ENCODE peak calls at places on chromosomes 11 and 22, in four cellular contexts. G, W, J and F are unnamed samples.
A peak's percentile ranks its signal among the peaks of the same experiment; 100 is the strongest.

GRCh38 chr11:81092517-81092916 is 1641.1 kb downstream of the FAM181B start:
- DNase-seq in G (no peak), W (no peak), J (no peak), F (no peak)

GRCh38 chr22:39130892-39131855 is 21.3 kb downstream of the CBX7 start:
- DNase-seq in G (no peak), W (no peak), J (no peak), F (no peak)

GRCh38 chr22:38982008-38982927 is at the start of gene APOBEC3B:
- DNase-seq in G (peak; percentile 51), W (peak; percentile 97), J (peak; percentile 89), F (peak; percentile 76)

GRCh38 chr11:64924910-64925284 is 408 bp downstream of the PPP2R5B start:
- DNase-seq in G (no peak), W (no peak), J (peak; percentile 58), F (no peak)

GRCh38 chr11:60756307-60757032 is at the start of gene MS4A15:
- DNase-seq in G (no peak), W (no peak), J (no peak), F (no peak)

GRCh38 chr11:85805387-85805786 is 5.6 kb downstream of the SYTL2 start:
- DNase-seq in G (no peak), W (no peak), J (no peak), F (no peak)

GRCh38 chr11:1560011-1560579 is 12.0 kb downstream of the DUSP8 start:
- DNase-seq in G (no peak), W (no peak), J (no peak), F (no peak)

GRCh38 chr11:75001686-75002085 is 13.0 kb downstream of the NEU3 start:
- DNase-seq in G (no peak), W (no peak), J (no peak), F (no peak)

GRCh38 chr22:20392983-20393704 is 807 bp upstream of the ZNF74 start:
- DNase-seq in G (no peak), W (peak; percentile 25), J (no peak), F (no peak)

GRCh38 chr22:39283312-39284141 is 35.9 kb downstream of the RPL3 start:
- DNase-seq in G (no peak), W (peak; percentile 93), J (peak; percentile 94), F (no peak)

GRCh38 chr11:91773090-91773489 is 451.5 kb upstream of the FAT3 start:
- DNase-seq in G (no peak), W (no peak), J (no peak), F (no peak)

GRCh38 chr11:46903846-46904245 is 14.5 kb downstream of the LRP4 start:
- DNase-seq in G (no peak), W (no peak), J (peak; percentile 67), F (no peak)

GRCh38 chr22:27513021-27513420 is 288.5 kb downstream of the MN1 start:
- DNase-seq in G (no peak), W (no peak), J (no peak), F (no peak)

GRCh38 chr11:75715688-75716087 is 1.9 kb upstream of the MOGAT2 start:
- DNase-seq in G (no peak), W (no peak), J (no peak), F (no peak)

GRCh38 chr11:94968334-94968958 is 4.9 kb downstream of the CWC15 start:
- DNase-seq in G (no peak), W (no peak), J (no peak), F (no peak)

GRCh38 chr11:17753153-17753552 is 18.6 kb downstream of the KCNC1 start:
- DNase-seq in G (no peak), W (no peak), J (peak; percentile 80), F (no peak)

GRCh38 chr11:69662021-69662698 is 13.0 kb downstream of the LTO1 start:
- DNase-seq in G (no peak), W (no peak), J (peak; percentile 66), F (no peak)

GRCh38 chr11:119907934-119908760 is 179.1 kb upstream of the NECTIN1 start:
- DNase-seq in G (no peak), W (no peak), J (no peak), F (no peak)

GRCh38 chr11:250740-251299 is 14.0 kb downstream of the PSMD13 start:
- DNase-seq in G (peak; percentile 87), W (peak; percentile 33), J (peak; percentile 68), F (no peak)

GRCh38 chr11:130476200-130476921 is 27.9 kb downstream of the ADAMTS15 start:
- DNase-seq in G (no peak), W (no peak), J (no peak), F (no peak)

GRCh38 chr22:47148956-47149748 is 386.7 kb downstream of the TBC1D22A start:
- DNase-seq in G (no peak), W (no peak), J (peak; percentile 41), F (no peak)

GRCh38 chr11:65863889-65864757 is 3.9 kb downstream of the MUS81 start:
- DNase-seq in G (peak; percentile 3), W (no peak), J (peak; percentile 47), F (no peak)

GRCh38 chr11:83855237-83855636 is 569.1 kb upstream of the CCDC90B start:
- DNase-seq in G (no peak), W (no peak), J (no peak), F (no peak)

GRCh38 chr11:2515401-2516275 is 70.8 kb downstream of the KCNQ1 start:
- DNase-seq in G (peak; percentile 4), W (no peak), J (peak; percentile 42), F (no peak)

GRCh38 chr22:39303358-39303757 is 16.1 kb downstream of the RPL3 start:
- DNase-seq in G (no peak), W (no peak), J (no peak), F (no peak)

GRCh38 chr22:36369004-36369921 is 18.5 kb downstream of the MYH9 start:
- DNase-seq in G (peak; percentile 42), W (no peak), J (no peak), F (no peak)

GRCh38 chr11:46386674-46387073 is 4.9 kb downstream of the CHRM4 start:
- DNase-seq in G (no peak), W (peak; percentile 45), J (no peak), F (no peak)

GRCh38 chr22:25091449-25091848 is 108.2 kb upstream of the CRYBB3 start:
- DNase-seq in G (no peak), W (no peak), J (no peak), F (no peak)

GRCh38 chr11:85821636-85822035 is 10.7 kb upstream of the SYTL2 start:
- DNase-seq in G (no peak), W (no peak), J (no peak), F (no peak)

GRCh38 chr11:87712802-87713202 is 462.4 kb downstream of the RAB38 start:
- DNase-seq in G (no peak), W (no peak), J (no peak), F (no peak)

DNA sequence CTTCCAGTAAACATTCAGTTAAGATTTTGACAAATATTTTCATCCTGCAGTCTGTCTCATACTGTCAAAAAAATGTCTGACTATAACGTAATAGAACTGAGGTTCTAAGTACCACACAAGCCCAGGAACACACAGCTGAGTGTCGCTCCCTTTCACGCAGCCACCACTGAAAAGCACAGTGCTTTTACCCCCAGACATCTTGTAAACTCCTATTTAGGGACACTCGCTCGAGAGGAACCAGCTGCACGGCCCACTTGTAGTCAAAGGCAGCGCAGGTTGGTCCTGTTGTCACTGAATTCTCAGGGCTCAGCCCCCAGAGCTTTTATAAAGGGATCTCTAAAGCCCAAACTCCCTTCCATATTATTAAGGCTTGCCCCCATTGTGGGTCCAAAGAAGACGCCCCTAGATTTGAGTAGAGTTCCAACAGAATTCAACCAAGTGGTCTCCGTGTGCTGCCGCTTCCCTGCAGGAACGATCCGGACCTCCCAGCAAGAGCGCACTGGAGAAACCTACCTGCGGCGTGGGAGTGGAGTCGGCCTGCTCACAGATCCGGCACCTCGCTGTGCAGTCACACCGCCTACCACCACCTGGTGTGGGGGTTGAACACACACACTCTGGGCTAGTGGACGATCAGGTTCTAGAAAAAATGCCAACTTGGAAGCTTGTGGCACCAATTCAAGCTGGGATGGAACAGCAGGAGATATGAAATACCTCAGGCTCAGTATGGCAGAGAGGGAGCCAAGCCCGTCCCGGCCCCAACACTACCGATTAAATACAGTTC is 23.4 kb downstream of the ASPHD2 start:
- DNase-seq in G (no peak), W (no peak), J (no peak), F (no peak)
- H3K36me3 ChIP-seq in G (peaks cover 41% of the 10 kb centered on the region), W (peaks cover 51% of the 10 kb centered on the region), J (no peaks in the 10 kb centered on the region), F (peaks cover 18% of the 10 kb centered on the region)

GRCh38 chr22:37496651-37497599 is 10.7 kb upstream of the MFNG start:
- DNase-seq in G (no peak), W (no peak), J (no peak), F (no peak)

GRCh38 chr22:37499006-37499707 is 13.0 kb upstream of the MFNG start:
- DNase-seq in G (no peak), W (no peak), J (no peak), F (no peak)

GRCh38 chr22:37499789-37500188 is 13.6 kb upstream of the MFNG start:
- DNase-seq in G (no peak), W (no peak), J (no peak), F (no peak)

GRCh38 chr22:37500745-37501144 is 14.6 kb upstream of the MFNG start:
- DNase-seq in G (no peak), W (no peak), J (no peak), F (no peak)

DNA sequence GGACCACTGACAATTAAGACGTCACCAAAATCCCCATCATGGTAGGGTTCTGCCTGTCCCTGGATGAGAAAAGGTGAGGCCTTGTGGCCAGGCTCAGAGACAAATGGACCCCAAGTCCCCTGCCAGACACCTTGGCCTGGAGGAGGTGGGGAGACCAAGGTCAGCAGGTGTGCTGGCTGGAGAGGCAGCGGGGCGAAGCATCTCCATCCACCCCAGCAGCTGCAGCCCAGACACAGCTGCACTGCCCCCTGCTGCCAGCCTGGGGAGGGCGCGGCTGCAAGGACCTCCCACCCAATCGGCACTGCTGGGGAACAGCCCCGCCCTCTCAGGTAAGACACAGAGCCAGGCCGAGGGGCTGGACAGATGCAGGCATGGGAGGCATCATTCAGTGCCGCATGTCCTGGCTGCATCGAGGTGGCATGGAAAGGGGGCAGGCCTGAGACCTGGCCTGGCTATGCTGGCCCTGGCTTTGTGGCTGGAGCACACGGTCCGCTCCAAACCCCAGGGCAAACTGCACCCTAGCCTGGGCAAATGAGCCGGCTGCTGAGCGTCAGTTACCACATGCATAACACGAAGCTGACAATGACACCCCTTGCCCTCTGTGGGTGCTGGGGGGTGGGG is 12.2 kb upstream of the MFNG start:
- DNase-seq in G (peak; percentile 75), W (no peak), J (no peak), F (peak; percentile 70)
- H3K36me3 ChIP-seq in G (no peaks in the 10 kb centered on the region), W (no peaks in the 10 kb centered on the region), J (no peaks in the 10 kb centered on the region), F (no peaks in the 10 kb centered on the region)

DNA sequence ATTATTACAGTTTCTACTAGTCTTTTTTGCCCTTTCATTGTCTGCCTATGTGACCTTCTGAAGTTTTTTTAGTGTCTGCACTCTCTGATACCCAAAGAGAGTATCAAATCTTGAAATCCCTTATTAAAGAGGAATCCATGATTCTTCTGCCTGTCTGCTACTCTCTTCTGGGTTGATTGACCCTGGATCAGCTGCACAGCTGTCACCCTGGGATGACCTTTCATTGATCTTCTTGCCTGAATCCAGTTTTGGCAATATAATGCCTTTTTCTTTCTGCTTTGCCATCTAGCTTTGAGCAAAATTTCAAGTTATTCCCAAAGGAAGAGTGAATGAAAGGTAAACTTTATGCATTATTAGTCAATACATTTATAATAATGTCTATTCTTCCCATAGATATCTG is 32.6 kb downstream of the NCAM1 start:
- DNase-seq in G (no peak), W (no peak), J (no peak), F (no peak)
- H3K36me3 ChIP-seq in G (no peaks in the 10 kb centered on the region), W (no peaks in the 10 kb centered on the region), J (no peaks in the 10 kb centered on the region), F (no peaks in the 10 kb centered on the region)

DNA sequence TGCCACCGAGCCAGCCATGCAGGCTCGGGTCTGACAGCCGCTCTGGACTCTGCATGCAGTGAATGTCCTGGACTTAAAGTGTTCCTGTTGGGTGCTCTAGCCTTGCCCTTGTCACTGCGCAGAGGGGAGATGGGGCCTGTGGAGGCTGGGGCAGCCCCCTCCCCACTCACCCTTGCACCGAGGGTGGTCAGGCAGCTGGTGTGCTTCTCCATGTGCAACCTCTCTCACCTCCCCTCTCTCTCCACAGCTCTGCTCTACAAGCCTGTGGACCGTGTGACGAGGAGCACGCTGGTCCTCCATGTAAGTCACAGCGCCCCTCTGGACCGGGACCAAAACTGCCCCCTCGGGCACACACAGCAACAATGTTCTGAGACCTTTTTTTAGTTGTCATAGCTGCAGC is 92.5 kb downstream of the BCR start:
- DNase-seq in G (no peak), W (no peak), J (no peak), F (no peak)
- H3K36me3 ChIP-seq in G (peaks cover 26% of the 10 kb centered on the region), W (peaks cover 37% of the 10 kb centered on the region), J (no peaks in the 10 kb centered on the region), F (peaks cover 26% of the 10 kb centered on the region)